ENCODE peak calls at places on chromosomes 3 and 15, in five cellular contexts. One of them, this sample, is unnamed.

GRCh38 chr15:89119489-89120478 is 31.5 kb downstream of the ABHD2 start:
- DNase-seq in activated CD8-positive, alpha-beta memory T cell treated with anti-CD3 and anti-CD28 coated beads for 48 hours: no peak
- DNase-seq in GM12891: no peak
- DNase-seq in skeletal muscle cell: peak; percentile 91
- DNase-seq in heart left ventricle: no peak
- DNase-seq in this sample: no peak

GRCh38 chr15:45134682-45135604 is 5.1 kb downstream of the DUOX1 start:
- DNase-seq in skeletal muscle cell: no peak
- DNase-seq in GM12891: no peak
- DNase-seq in activated CD8-positive, alpha-beta memory T cell treated with anti-CD3 and anti-CD28 coated beads for 48 hours: no peak
- DNase-seq in heart left ventricle: no peak
- DNase-seq in this sample: peak; percentile 52

GRCh38 chr3:149542375-149543312 is 68.1 kb downstream of the TM4SF4 start:
- DNase-seq in heart left ventricle: no peak
- DNase-seq in GM12891: no peak
- DNase-seq in skeletal muscle cell: no peak
- DNase-seq in activated CD8-positive, alpha-beta memory T cell treated with anti-CD3 and anti-CD28 coated beads for 48 hours: no peak
- DNase-seq in this sample: no peak

GRCh38 chr3:38829404-38829803 is 13.4 kb upstream of the SCN10A start:
- DNase-seq in heart left ventricle: peak; percentile 53
- DNase-seq in skeletal muscle cell: peak; percentile 81
- DNase-seq in GM12891: no peak
- DNase-seq in activated CD8-positive, alpha-beta memory T cell treated with anti-CD3 and anti-CD28 coated beads for 48 hours: no peak
- DNase-seq in this sample: peak; percentile 52

GRCh38 chr3:38522002-38522401 is 25.9 kb downstream of the EXOG start:
- DNase-seq in heart left ventricle: peak; percentile 51
- DNase-seq in GM12891: no peak
- DNase-seq in skeletal muscle cell: no peak
- DNase-seq in activated CD8-positive, alpha-beta memory T cell treated with anti-CD3 and anti-CD28 coated beads for 48 hours: no peak
- DNase-seq in this sample: peak; percentile 33

GRCh38 chr3:117238805-117239204 is 529.2 kb downstream of the TUSC7 start:
- DNase-seq in activated CD8-positive, alpha-beta memory T cell treated with anti-CD3 and anti-CD28 coated beads for 48 hours: no peak
- DNase-seq in heart left ventricle: no peak
- DNase-seq in GM12891: no peak
- DNase-seq in skeletal muscle cell: no peak
- DNase-seq in this sample: no peak

GRCh38 chr3:33954956-33955355 is 156.5 kb downstream of the PDCD6IP start:
- DNase-seq in skeletal muscle cell: no peak
- DNase-seq in GM12891: no peak
- DNase-seq in activated CD8-positive, alpha-beta memory T cell treated with anti-CD3 and anti-CD28 coated beads for 48 hours: no peak
- DNase-seq in heart left ventricle: no peak
- DNase-seq in this sample: no peak

GRCh38 chr15:57364282-57365007 is 11.9 kb upstream of the CGNL1 start:
- DNase-seq in skeletal muscle cell: no peak
- DNase-seq in GM12891: no peak
- DNase-seq in activated CD8-positive, alpha-beta memory T cell treated with anti-CD3 and anti-CD28 coated beads for 48 hours: no peak
- DNase-seq in heart left ventricle: no peak
- DNase-seq in this sample: no peak

GRCh38 chr3:88150371-88150770 is 612 bp downstream of the C3orf38 start:
- DNase-seq in skeletal muscle cell: no peak
- DNase-seq in activated CD8-positive, alpha-beta memory T cell treated with anti-CD3 and anti-CD28 coated beads for 48 hours: no peak
- DNase-seq in GM12891: peak; percentile 16
- DNase-seq in heart left ventricle: no peak
- DNase-seq in this sample: no peak

GRCh38 chr3:146465713-146466465 is 3.5 kb downstream of the PLSCR2 start:
- DNase-seq in activated CD8-positive, alpha-beta memory T cell treated with anti-CD3 and anti-CD28 coated beads for 48 hours: no peak
- DNase-seq in GM12891: no peak
- DNase-seq in skeletal muscle cell: no peak
- DNase-seq in heart left ventricle: no peak
- DNase-seq in this sample: no peak

This sample was measured in left ventricle myocardium superior.